ENCODE peak calls at places on chromosome 4, in ten cellular contexts. One of them, this sample, is unnamed.

GRCh38 chr4:111937368-111937767 is 207.9 kb upstream of the FAM241A start:
- DNase-seq in lung microvascular endothelial cell: peak; percentile 4
- DNase-seq in fibroblast of lung: peak; percentile 28
- DNase-seq in stimulated activated naive CD8-positive, alpha-beta T cell treated with anti-CD3 and anti-CD28 coated beads, Interleukin-15, Interleukin-2, amounts not matched to agents 100 U/mL and 50 U/mL, for 24 hours: no peak
- DNase-seq in MM.1S: peak; percentile 49
- DNase-seq in HEK293T: peak; percentile 22
- DNase-seq in NCI-H2171 treated with DMSO at 0.1 percent for 48 hours: peak; percentile 26
- DNase-seq in activated naive CD8-positive, alpha-beta T cell treated with anti-CD3 and anti-CD28 coated beads for 36 hours: no peak
- DNase-seq in tibial artery: no peak
- DNase-seq in stimulated activated CD4-positive, alpha-beta T cell treated with anti-CD3 and anti-CD28 coated beads, Interleukin-2, amount 100 ng/mL, for 48 hours: no peak
- DNase-seq in this sample: no peak

GRCh38 chr4:72546456-72546855 is 22.6 kb downstream of the ADAMTS3 start:
- DNase-seq in fibroblast of lung: no peak
- DNase-seq in tibial artery: no peak
- DNase-seq in MM.1S: no peak
- DNase-seq in HEK293T: no peak
- DNase-seq in stimulated activated CD4-positive, alpha-beta T cell treated with anti-CD3 and anti-CD28 coated beads, Interleukin-2, amount 100 ng/mL, for 48 hours: no peak
- DNase-seq in activated naive CD8-positive, alpha-beta T cell treated with anti-CD3 and anti-CD28 coated beads for 36 hours: no peak
- DNase-seq in NCI-H2171 treated with DMSO at 0.1 percent for 48 hours: no peak
- DNase-seq in stimulated activated naive CD8-positive, alpha-beta T cell treated with anti-CD3 and anti-CD28 coated beads, Interleukin-15, Interleukin-2, amounts not matched to agents 100 U/mL and 50 U/mL, for 24 hours: no peak
- DNase-seq in lung microvascular endothelial cell: no peak
- DNase-seq in this sample: no peak

GRCh38 chr4:42280327-42281095 is 116.8 kb upstream of the SHISA3 start:
- DNase-seq in MM.1S: peak; percentile 50
- DNase-seq in stimulated activated naive CD8-positive, alpha-beta T cell treated with anti-CD3 and anti-CD28 coated beads, Interleukin-15, Interleukin-2, amounts not matched to agents 100 U/mL and 50 U/mL, for 24 hours: peak; percentile 29
- DNase-seq in activated naive CD8-positive, alpha-beta T cell treated with anti-CD3 and anti-CD28 coated beads for 36 hours: no peak
- DNase-seq in HEK293T: peak; percentile 47
- DNase-seq in lung microvascular endothelial cell: peak; percentile 54
- DNase-seq in tibial artery: no peak
- DNase-seq in fibroblast of lung: peak; percentile 41
- DNase-seq in stimulated activated CD4-positive, alpha-beta T cell treated with anti-CD3 and anti-CD28 coated beads, Interleukin-2, amount 100 ng/mL, for 48 hours: peak; percentile 10
- DNase-seq in NCI-H2171 treated with DMSO at 0.1 percent for 48 hours: peak; percentile 1
- DNase-seq in this sample: peak; percentile 59

GRCh38 chr4:158172558-158173258 is at the start of gene GASK1B:
- DNase-seq in stimulated activated CD4-positive, alpha-beta T cell treated with anti-CD3 and anti-CD28 coated beads, Interleukin-2, amount 100 ng/mL, for 48 hours: no peak
- DNase-seq in tibial artery: peak; percentile 50
- DNase-seq in lung microvascular endothelial cell: peak; percentile 78
- DNase-seq in stimulated activated naive CD8-positive, alpha-beta T cell treated with anti-CD3 and anti-CD28 coated beads, Interleukin-15, Interleukin-2, amounts not matched to agents 100 U/mL and 50 U/mL, for 24 hours: no peak
- DNase-seq in fibroblast of lung: peak; percentile 80
- DNase-seq in MM.1S: peak; percentile 59
- DNase-seq in activated naive CD8-positive, alpha-beta T cell treated with anti-CD3 and anti-CD28 coated beads for 36 hours: no peak
- DNase-seq in HEK293T: peak; percentile 37
- DNase-seq in NCI-H2171 treated with DMSO at 0.1 percent for 48 hours: peak; percentile 20
- DNase-seq in this sample: no peak

GRCh38 chr4:1231637-1232360 is 17.1 kb downstream of the CTBP1 start:
- DNase-seq in fibroblast of lung: no peak
- DNase-seq in lung microvascular endothelial cell: no peak
- DNase-seq in tibial artery: no peak
- DNase-seq in activated naive CD8-positive, alpha-beta T cell treated with anti-CD3 and anti-CD28 coated beads for 36 hours: no peak
- DNase-seq in MM.1S: no peak
- DNase-seq in stimulated activated naive CD8-positive, alpha-beta T cell treated with anti-CD3 and anti-CD28 coated beads, Interleukin-15, Interleukin-2, amounts not matched to agents 100 U/mL and 50 U/mL, for 24 hours: no peak
- DNase-seq in HEK293T: no peak
- DNase-seq in stimulated activated CD4-positive, alpha-beta T cell treated with anti-CD3 and anti-CD28 coated beads, Interleukin-2, amount 100 ng/mL, for 48 hours: no peak
- DNase-seq in NCI-H2171 treated with DMSO at 0.1 percent for 48 hours: no peak
- DNase-seq in this sample: no peak

GRCh38 chr4:94641702-94642560 is 115.8 kb upstream of the BMPR1B start:
- DNase-seq in MM.1S: no peak
- DNase-seq in fibroblast of lung: peak; percentile 31
- DNase-seq in stimulated activated CD4-positive, alpha-beta T cell treated with anti-CD3 and anti-CD28 coated beads, Interleukin-2, amount 100 ng/mL, for 48 hours: no peak
- DNase-seq in activated naive CD8-positive, alpha-beta T cell treated with anti-CD3 and anti-CD28 coated beads for 36 hours: no peak
- DNase-seq in tibial artery: no peak
- DNase-seq in lung microvascular endothelial cell: peak; percentile 32
- DNase-seq in stimulated activated naive CD8-positive, alpha-beta T cell treated with anti-CD3 and anti-CD28 coated beads, Interleukin-15, Interleukin-2, amounts not matched to agents 100 U/mL and 50 U/mL, for 24 hours: no peak
- DNase-seq in HEK293T: no peak
- DNase-seq in NCI-H2171 treated with DMSO at 0.1 percent for 48 hours: no peak
- DNase-seq in this sample: no peak

GRCh38 chr4:140635606-140636005 is 66.8 kb upstream of the UCP1 start:
- DNase-seq in lung microvascular endothelial cell: peak; percentile 36
- DNase-seq in HEK293T: no peak
- DNase-seq in fibroblast of lung: peak; percentile 3
- DNase-seq in MM.1S: no peak
- DNase-seq in tibial artery: no peak
- DNase-seq in stimulated activated naive CD8-positive, alpha-beta T cell treated with anti-CD3 and anti-CD28 coated beads, Interleukin-15, Interleukin-2, amounts not matched to agents 100 U/mL and 50 U/mL, for 24 hours: no peak
- DNase-seq in stimulated activated CD4-positive, alpha-beta T cell treated with anti-CD3 and anti-CD28 coated beads, Interleukin-2, amount 100 ng/mL, for 48 hours: no peak
- DNase-seq in NCI-H2171 treated with DMSO at 0.1 percent for 48 hours: no peak
- DNase-seq in activated naive CD8-positive, alpha-beta T cell treated with anti-CD3 and anti-CD28 coated beads for 36 hours: no peak
- DNase-seq in this sample: no peak

GRCh38 chr4:16075061-16075460 is 8.8 kb downstream of the PROM1 start:
- DNase-seq in HEK293T: no peak
- DNase-seq in MM.1S: no peak
- DNase-seq in NCI-H2171 treated with DMSO at 0.1 percent for 48 hours: no peak
- DNase-seq in stimulated activated CD4-positive, alpha-beta T cell treated with anti-CD3 and anti-CD28 coated beads, Interleukin-2, amount 100 ng/mL, for 48 hours: no peak
- DNase-seq in stimulated activated naive CD8-positive, alpha-beta T cell treated with anti-CD3 and anti-CD28 coated beads, Interleukin-15, Interleukin-2, amounts not matched to agents 100 U/mL and 50 U/mL, for 24 hours: no peak
- DNase-seq in fibroblast of lung: no peak
- DNase-seq in lung microvascular endothelial cell: no peak
- DNase-seq in tibial artery: no peak
- DNase-seq in activated naive CD8-positive, alpha-beta T cell treated with anti-CD3 and anti-CD28 coated beads for 36 hours: no peak
- DNase-seq in this sample: no peak

GRCh38 chr4:143335979-143336827 is 473 bp upstream of the GAB1 start:
- DNase-seq in tibial artery: peak; percentile 87
- DNase-seq in fibroblast of lung: peak; percentile 94
- DNase-seq in HEK293T: peak; percentile 79
- DNase-seq in MM.1S: peak; percentile 78
- DNase-seq in NCI-H2171 treated with DMSO at 0.1 percent for 48 hours: peak; percentile 10
- DNase-seq in activated naive CD8-positive, alpha-beta T cell treated with anti-CD3 and anti-CD28 coated beads for 36 hours: peak; percentile 39
- DNase-seq in stimulated activated naive CD8-positive, alpha-beta T cell treated with anti-CD3 and anti-CD28 coated beads, Interleukin-15, Interleukin-2, amounts not matched to agents 100 U/mL and 50 U/mL, for 24 hours: peak; percentile 54
- DNase-seq in stimulated activated CD4-positive, alpha-beta T cell treated with anti-CD3 and anti-CD28 coated beads, Interleukin-2, amount 100 ng/mL, for 48 hours: no peak
- DNase-seq in lung microvascular endothelial cell: peak; percentile 89
- DNase-seq in this sample: peak; percentile 74

GRCh38 chr4:112296949-112297483 is at the start of gene ALPK1:
- DNase-seq in NCI-H2171 treated with DMSO at 0.1 percent for 48 hours: peak; percentile 45
- DNase-seq in activated naive CD8-positive, alpha-beta T cell treated with anti-CD3 and anti-CD28 coated beads for 36 hours: no peak
- DNase-seq in stimulated activated CD4-positive, alpha-beta T cell treated with anti-CD3 and anti-CD28 coated beads, Interleukin-2, amount 100 ng/mL, for 48 hours: no peak
- DNase-seq in HEK293T: peak; percentile 71
- DNase-seq in fibroblast of lung: peak; percentile 97
- DNase-seq in MM.1S: peak; percentile 62
- DNase-seq in lung microvascular endothelial cell: no peak
- DNase-seq in tibial artery: no peak
- DNase-seq in stimulated activated naive CD8-positive, alpha-beta T cell treated with anti-CD3 and anti-CD28 coated beads, Interleukin-15, Interleukin-2, amounts not matched to agents 100 U/mL and 50 U/mL, for 24 hours: no peak
- DNase-seq in this sample: peak; percentile 52

GRCh38 chr4:35539404-35540055 is 704.8 kb downstream of the ARAP2 start:
- DNase-seq in stimulated activated naive CD8-positive, alpha-beta T cell treated with anti-CD3 and anti-CD28 coated beads, Interleukin-15, Interleukin-2, amounts not matched to agents 100 U/mL and 50 U/mL, for 24 hours: no peak
- DNase-seq in stimulated activated CD4-positive, alpha-beta T cell treated with anti-CD3 and anti-CD28 coated beads, Interleukin-2, amount 100 ng/mL, for 48 hours: no peak
- DNase-seq in lung microvascular endothelial cell: no peak
- DNase-seq in MM.1S: no peak
- DNase-seq in activated naive CD8-positive, alpha-beta T cell treated with anti-CD3 and anti-CD28 coated beads for 36 hours: no peak
- DNase-seq in tibial artery: no peak
- DNase-seq in NCI-H2171 treated with DMSO at 0.1 percent for 48 hours: no peak
- DNase-seq in HEK293T: no peak
- DNase-seq in fibroblast of lung: peak; percentile 1
- DNase-seq in this sample: no peak

GRCh38 chr4:70722199-70722791 is 531 bp downstream of the RUFY3 start:
- DNase-seq in activated naive CD8-positive, alpha-beta T cell treated with anti-CD3 and anti-CD28 coated beads for 36 hours: peak; percentile 32
- DNase-seq in NCI-H2171 treated with DMSO at 0.1 percent for 48 hours: peak; percentile 52
- DNase-seq in stimulated activated naive CD8-positive, alpha-beta T cell treated with anti-CD3 and anti-CD28 coated beads, Interleukin-15, Interleukin-2, amounts not matched to agents 100 U/mL and 50 U/mL, for 24 hours: no peak
- DNase-seq in lung microvascular endothelial cell: peak; percentile 67
- DNase-seq in fibroblast of lung: peak; percentile 75
- DNase-seq in stimulated activated CD4-positive, alpha-beta T cell treated with anti-CD3 and anti-CD28 coated beads, Interleukin-2, amount 100 ng/mL, for 48 hours: no peak
- DNase-seq in tibial artery: no peak
- DNase-seq in HEK293T: no peak
- DNase-seq in MM.1S: no peak
- DNase-seq in this sample: no peak

This sample was measured in KG1.